ENCODE peak calls at places on chromosomes 2 and 18, in five cellular contexts. H is heart right ventricle, W is neural crest cell, R is right atrium auricular region, D is endodermal cell. P is an unnamed sample.

GRCh38 chr18:77209587-77209986 is 40.1 kb upstream of the GALR1 start:
- DNase-seq in H (no peak), W (no peak), R (no peak), D (no peak), P (no peak)

GRCh38 chr18:79791141-79791972 is 6.4 kb upstream of the KCNG2 start:
- DNase-seq in H (no peak), W (no peak), R (peak), D (no peak), P (no peak)

GRCh38 chr18:37450434-37451133 is 115.0 kb downstream of the CELF4 start:
- DNase-seq in H (no peak), W (peak), R (no peak), D (peak), P (no peak)

GRCh38 chr2:27756544-27757498 is 14.7 kb upstream of the MRPL33 start:
- DNase-seq in H (peak), W (no peak), R (peak), D (no peak), P (no peak)

GRCh38 chr18:63318882-63319382 is 637 bp downstream of the BCL2 start:
- DNase-seq in H (no peak), W (no peak), R (no peak), D (no peak), P (no peak)

GRCh38 chr18:46601338-46601908 is 55.6 kb downstream of the LOXHD1 start:
- DNase-seq in H (no peak), W (no peak), R (no peak), D (no peak), P (no peak)

GRCh38 chr2:192814376-192814775 is 619.6 kb upstream of the TMEFF2 start:
- DNase-seq in H (no peak), W (no peak), R (no peak), D (no peak), P (no peak)

GRCh38 chr18:80033181-80034067 is 810 bp upstream of the RBFA start:
- DNase-seq in H (no peak), W (peak), R (peak), D (no peak), P (no peak)

GRCh38 chr2:132477962-132478361 is 61.4 kb downstream of the GPR39 start:
- DNase-seq in H (no peak), W (no peak), R (no peak), D (no peak), P (no peak)

GRCh38 chr2:624096-624495 is 53.1 kb downstream of the TMEM18 start:
- DNase-seq in H (no peak), W (no peak), R (peak), D (peak), P (peak)

GRCh38 chr2:173568054-173568453 is 213.4 kb downstream of the CDCA7 start:
- DNase-seq in H (peak), W (peak), R (no peak), D (peak), P (no peak)

GRCh38 chr2:200843993-200844948 is 20.2 kb downstream of the CLK1 start:
- DNase-seq in H (no peak), W (no peak), R (no peak), D (no peak), P (no peak)

GRCh38 chr2:37858197-37858711 is 66.8 kb upstream of the RMDN2 start:
- DNase-seq in H (no peak), W (no peak), R (no peak), D (no peak), P (no peak)

GRCh38 chr2:72894466-72894865 is 7.3 kb downstream of the SPR start:
- DNase-seq in H (no peak), W (no peak), R (no peak), D (no peak), P (no peak)

GRCh38 chr2:202774104-202774503 is 97.5 kb downstream of the ICA1L start:
- DNase-seq in H (no peak), W (no peak), R (no peak), D (no peak), P (no peak)

GRCh38 chr18:74928194-74928968 is 280.6 kb downstream of the PTGR3 start:
- DNase-seq in H (no peak), W (no peak), R (no peak), D (no peak), P (no peak)

GRCh38 chr2:86790134-86790827 is 432 bp downstream of the CD8A start:
- DNase-seq in H (no peak), W (no peak), R (no peak), D (peak), P (no peak)

GRCh38 chr2:121213386-121213785 is 71.6 kb downstream of the TFCP2L1 start:
- DNase-seq in H (no peak), W (no peak), R (no peak), D (no peak), P (no peak)

GRCh38 chr2:120301289-120301688 is 44.6 kb upstream of the INHBB start:
- DNase-seq in H (no peak), W (no peak), R (no peak), D (no peak), P (no peak)

GRCh38 chr18:34880882-34881852 is 160.0 kb upstream of the MAPRE2 start:
- DNase-seq in H (no peak), W (no peak), R (no peak), D (no peak), P (no peak)

GRCh38 chr18:58004317-58004716 is 39.7 kb upstream of the NEDD4L start:
- DNase-seq in H (no peak), W (no peak), R (no peak), D (no peak), P (no peak)

GRCh38 chr2:145158051-145158586 is 638.2 kb upstream of the ZEB2 start:
- DNase-seq in H (peak), W (no peak), R (peak), D (no peak), P (no peak)

GRCh38 chr2:33380661-33381183 is 95.7 kb upstream of the RASGRP3 start:
- DNase-seq in H (no peak), W (no peak), R (no peak), D (no peak), P (no peak)

GRCh38 chr18:12657849-12658829 is at the start of gene SPIRE1:
- DNase-seq in H (peak), W (peak), R (peak), D (peak), P (peak)

GRCh38 chr2:224171226-224171625 is 132.1 kb upstream of the SERPINE2 start:
- DNase-seq in H (no peak), W (no peak), R (no peak), D (no peak), P (no peak)

GRCh38 chr2:74267068-74267467 is 68.7 kb downstream of the MTHFD2 start:
- DNase-seq in H (no peak), W (no peak), R (no peak), D (peak), P (no peak)

GRCh38 chr2:70362661-70363060 is 60.8 kb upstream of the FAM136A start:
- DNase-seq in H (no peak), W (no peak), R (no peak), D (no peak), P (no peak)

GRCh38 chr2:233912799-233913423 is 4.3 kb upstream of the TRPM8 start:
- DNase-seq in H (peak), W (peak), R (no peak), D (peak), P (peak)

GRCh38 chr18:32271649-32272324 is 81.9 kb downstream of the MEP1B start:
- DNase-seq in H (no peak), W (peak), R (no peak), D (peak), P (no peak)

GRCh38 chr2:197813093-197813787 is 8.8 kb downstream of the PLCL1 start:
- DNase-seq in H (no peak), W (no peak), R (no peak), D (peak), P (no peak)

GRCh38 chr18:54532222-54532621 is 58.8 kb upstream of the DYNAP start:
- DNase-seq in H (no peak), W (no peak), R (no peak), D (peak), P (no peak)

DNA sequence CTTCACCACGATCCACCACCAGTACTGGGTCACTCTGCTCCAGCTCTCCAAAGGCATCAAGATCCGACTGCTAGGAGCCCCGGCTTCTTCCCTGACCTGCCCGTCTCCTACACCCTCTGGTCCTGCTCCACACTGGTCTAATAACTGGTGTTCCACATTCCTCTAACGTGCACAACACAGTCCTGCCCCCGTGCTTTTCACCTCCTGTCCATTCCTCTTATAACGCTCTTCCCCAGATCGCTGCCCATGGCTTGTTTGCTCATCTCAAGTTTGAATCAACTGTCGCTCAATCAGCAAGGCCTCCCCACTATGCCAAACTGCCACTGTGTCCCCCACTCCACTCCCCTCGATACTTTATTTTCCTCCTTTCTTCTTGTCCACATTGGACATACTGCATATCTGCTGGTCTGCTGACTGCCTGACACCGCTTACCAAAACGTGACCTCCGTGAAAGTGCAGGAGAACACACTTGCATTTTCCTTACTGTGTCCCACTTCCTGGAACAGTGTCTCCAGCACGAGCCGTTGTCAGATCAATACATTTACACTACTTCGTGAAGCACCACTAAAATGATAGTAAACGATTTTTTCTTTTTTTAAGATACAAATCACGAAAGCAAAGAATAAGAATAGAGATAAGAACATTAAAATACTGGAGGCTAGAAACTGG is 6.5 kb downstream of the HDLBP start:
- DNase-seq in H (no peak), W (no peak), R (no peak), D (no peak), P (no peak)
- TF ChIP-seq CTCF in H (no peak), W (no peak), R (no peak), D (no peak), P (no peak)

GRCh38 chr2:219490186-219490585 is 8.5 kb upstream of the GMPPA start:
- DNase-seq in H (no peak), W (no peak), R (no peak), D (peak), P (no peak)
- TF ChIP-seq CTCF in H (no peak), W (no peak), R (no peak), D (peak), P (peak)

DNA sequence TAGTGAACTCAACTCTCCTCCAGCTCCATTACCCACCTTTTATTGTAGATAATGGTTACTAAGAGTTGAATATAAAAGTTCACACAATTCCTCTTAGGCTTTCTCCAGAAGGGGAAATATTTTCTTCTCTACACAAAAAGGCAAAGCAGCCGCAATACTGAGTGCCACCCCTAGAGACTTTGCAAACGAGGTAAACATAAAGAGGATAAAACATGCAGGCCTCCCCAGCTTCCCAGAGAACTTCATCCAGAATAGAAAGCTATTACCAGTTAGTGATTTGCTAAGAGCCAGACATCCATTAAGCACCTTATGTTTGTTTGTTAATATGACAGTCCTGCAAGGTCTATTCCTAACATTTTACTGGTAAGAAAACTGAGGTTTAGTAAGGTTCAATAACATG is 17.4 kb downstream of the ZNF521 start:
- DNase-seq in H (no peak), W (no peak), R (no peak), D (no peak), P (no peak)
- TF ChIP-seq CTCF in H (no peak), W (peak), R (no peak), D (peak), P (peak)

GRCh38 chr2:20675701-20676352 is 8.9 kb downstream of the GDF7 start:
- DNase-seq in H (no peak), W (no peak), R (no peak), D (peak), P (no peak)

GRCh38 chr2:20676353-20677215 is 9.6 kb downstream of the GDF7 start:
- DNase-seq in H (no peak), W (no peak), R (no peak), D (peak), P (no peak)

GRCh38 chr2:20674974-20675679 is 8.2 kb downstream of the GDF7 start:
- DNase-seq in H (peak), W (no peak), R (no peak), D (peak), P (no peak)

GRCh38 chr2:20678751-20679150 is 11.8 kb downstream of the GDF7 start:
- DNase-seq in H (no peak), W (no peak), R (no peak), D (no peak), P (no peak)

GRCh38 chr2:20677301-20678176 is 10.6 kb downstream of the GDF7 start:
- DNase-seq in H (no peak), W (no peak), R (no peak), D (peak), P (no peak)
- TF ChIP-seq CTCF in H (no peak), W (peak), R (peak), D (peak), P (peak)

P was measured in type B pancreatic cell.